ENCODE peak calls at places on chromosomes 13 and 19, in eight cellular contexts. M, S, F, X, B, K, V and O are unnamed samples.

GRCh38 chr19:7067716-7068115 is 1.8 kb upstream of the ZNF557 start:
- DNase-seq in M (peak; percentile 20), S (peak; percentile 59), F (no peak), X (no peak), B (no peak), K (no peak), V (no peak), O (no peak)

GRCh38 chr19:42062381-42062780 is 7.6 kb downstream of the GRIK5 start:
- DNase-seq in M (no peak), S (no peak), F (no peak), X (no peak), B (no peak), K (no peak), V (no peak), O (no peak)

GRCh38 chr19:30344446-30345425 is 27.4 kb upstream of the ZNF536 start:
- DNase-seq in M (no peak), S (peak; percentile 59), F (no peak), X (no peak), B (no peak), K (peak; percentile 1), V (no peak), O (no peak)

GRCh38 chr13:76992548-76993001 is 694 bp downstream of the CLN5 start:
- DNase-seq in M (peak; percentile 37), S (peak; percentile 26), F (no peak), X (no peak), B (peak; percentile 47), K (peak; percentile 14), V (peak; percentile 60), O (no peak)

GRCh38 chr13:111388851-111389500 is 68.5 kb downstream of the TEX29 start:
- DNase-seq in M (no peak), S (no peak), F (no peak), X (no peak), B (no peak), K (no peak), V (no peak), O (no peak)

GRCh38 chr13:114161644-114162532 is 17.2 kb upstream of the CFAP97D2 start:
- DNase-seq in M (no peak), S (peak; percentile 47), F (peak; percentile 43), X (peak; percentile 92), B (peak; percentile 64), K (peak; percentile 52), V (no peak), O (peak; percentile 46)

GRCh38 chr19:29872224-29872731 is 60.5 kb downstream of the CCNE1 start:
- DNase-seq in M (no peak), S (no peak), F (no peak), X (peak; percentile 72), B (no peak), K (no peak), V (peak; percentile 81), O (no peak)

GRCh38 chr13:53010374-53011105 is 18.1 kb upstream of the OLFM4 start:
- DNase-seq in M (no peak), S (no peak), F (no peak), X (no peak), B (no peak), K (peak; percentile 35), V (no peak), O (no peak)

GRCh38 chr13:109235901-109236300 is 550.5 kb downstream of the IRS2 start:
- DNase-seq in M (no peak), S (no peak), F (no peak), X (no peak), B (no peak), K (no peak), V (no peak), O (no peak)

GRCh38 chr19:11268783-11269267 is 6.5 kb upstream of the DOCK6 start:
- DNase-seq in M (peak; percentile 84), S (peak; percentile 43), F (peak; percentile 61), X (peak; percentile 80), B (peak; percentile 87), K (peak; percentile 63), V (no peak), O (no peak)

GRCh38 chr13:36282818-36283432 is 14.7 kb downstream of the CCDC169 start:
- DNase-seq in M (peak; percentile 77), S (peak; percentile 50), F (no peak), X (no peak), B (no peak), K (peak; percentile 60), V (peak; percentile 41), O (no peak)

GRCh38 chr19:54172764-54173699 is at the start of gene TMC4:
- DNase-seq in M (peak; percentile 42), S (peak; percentile 24), F (no peak), X (no peak), B (no peak), K (peak; percentile 93), V (no peak), O (no peak)

DNA sequence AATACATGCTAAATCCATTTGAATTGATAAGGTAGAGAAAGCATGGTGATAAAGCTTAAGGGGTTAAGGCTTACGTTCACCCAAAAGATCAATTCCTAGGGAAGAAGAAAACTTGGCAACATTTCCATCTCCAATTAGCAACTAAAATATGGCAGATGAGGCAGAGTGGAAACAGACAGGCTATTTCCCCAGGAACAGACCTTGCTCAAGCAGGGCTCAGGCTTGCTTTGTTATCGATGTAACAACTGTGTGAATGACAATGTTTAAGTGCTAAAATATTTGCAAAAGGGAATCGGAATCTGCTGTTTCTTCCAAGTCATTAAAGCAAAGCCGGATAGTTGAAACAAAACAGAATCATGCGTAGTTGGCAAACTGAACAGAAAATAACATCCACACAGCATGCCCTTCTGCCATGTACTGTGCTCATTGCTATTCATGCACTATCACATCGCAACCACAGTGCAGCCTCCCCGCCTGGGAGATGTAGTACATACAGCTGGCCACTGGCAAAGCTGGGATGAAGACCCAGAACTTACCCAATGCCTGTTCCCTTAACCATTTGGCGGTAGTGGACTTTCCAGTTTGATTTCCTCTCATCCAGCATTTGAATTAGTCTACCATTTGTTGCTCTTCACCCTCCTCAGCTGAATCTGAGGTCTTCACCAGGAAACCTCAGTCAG is 799.1 kb downstream of the DIAPH3 start:
- DNase-seq in M (no peak), S (no peak), F (no peak), X (no peak), B (no peak), K (no peak), V (peak; percentile 24), O (no peak)
- TF ChIP-seq CTCF in M (no peak), S (no peak), F (no peak), X (peak; percentile 11), B (no peak), K (no peak), V (peak; percentile 23), O (no peak)

GRCh38 chr19:2475018-2475701 is 767 bp upstream of the GADD45B start:
- DNase-seq in M (peak; percentile 61), S (peak; percentile 58), F (peak; percentile 54), X (peak; percentile 91), B (peak; percentile 78), K (peak; percentile 58), V (peak; percentile 65), O (no peak)
- TF ChIP-seq CTCF in M (no peak), S (no peak), F (no peak), X (no peak), B (no peak), K (no peak), V (no peak), O (no peak)

GRCh38 chr19:966481-967088 is 17.6 kb upstream of the WDR18 start:
- DNase-seq in M (no peak), S (no peak), F (no peak), X (no peak), B (no peak), K (no peak), V (no peak), O (no peak)
- TF ChIP-seq CTCF in M (no peak), S (no peak), F (no peak), X (no peak), B (no peak), K (no peak), V (no peak), O (no peak)

DNA sequence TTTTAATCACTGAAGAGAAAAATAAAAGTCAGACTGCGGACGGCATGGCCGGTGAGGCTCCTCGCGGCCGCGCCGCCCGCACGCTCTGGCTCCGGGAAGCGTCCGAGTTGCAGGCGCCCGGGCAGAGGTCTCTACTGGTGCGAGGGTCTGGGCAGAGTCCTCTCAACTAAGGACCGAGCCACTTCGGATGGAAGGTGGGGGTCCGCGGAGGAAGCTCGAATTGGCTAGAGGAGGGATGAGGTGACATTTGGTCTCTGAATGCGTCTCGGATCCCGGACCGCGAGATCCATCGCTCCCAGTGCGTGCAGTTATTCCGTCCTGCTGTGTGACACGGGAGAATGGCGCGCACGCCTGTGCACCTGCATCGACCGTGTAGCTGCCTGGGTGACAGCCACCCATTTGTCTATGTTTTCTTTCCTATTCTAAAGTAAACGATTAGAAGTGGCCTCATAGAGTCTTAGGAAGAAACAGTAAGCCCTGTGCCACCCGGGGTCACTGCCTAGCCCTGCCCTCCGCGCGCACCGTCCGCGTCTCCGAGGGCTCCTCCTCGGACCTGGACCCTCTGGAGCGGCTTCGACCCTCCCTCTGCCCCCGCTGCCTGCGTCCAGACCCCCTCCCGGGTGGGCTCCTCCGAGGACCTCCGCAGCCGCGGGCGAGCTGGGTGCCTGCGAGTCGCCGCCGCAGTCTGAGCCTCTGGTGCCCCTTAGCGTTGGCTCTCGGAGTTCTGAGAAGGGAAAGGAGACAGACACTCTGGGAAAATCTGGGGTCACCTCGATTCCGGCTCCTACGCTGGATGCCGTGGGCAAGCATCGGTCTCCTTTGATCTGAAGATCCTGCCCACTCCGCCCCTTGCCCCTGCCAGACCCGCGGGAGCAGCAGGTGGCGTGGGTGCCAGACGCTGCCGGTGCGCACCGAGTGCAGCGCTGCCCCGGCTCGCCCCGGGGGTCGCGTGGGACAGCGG is 347.4 kb downstream of the LIG4 start:
- DNase-seq in M (peak; percentile 17), S (no peak), F (no peak), X (no peak), B (no peak), K (peak; percentile 61), V (peak; percentile 83), O (no peak)
- TF ChIP-seq CTCF in M (peak; percentile 38), S (peak; percentile 48), F (no peak), X (no peak), B (no peak), K (peak; percentile 84), V (peak; percentile 69), O (no peak)

DNA sequence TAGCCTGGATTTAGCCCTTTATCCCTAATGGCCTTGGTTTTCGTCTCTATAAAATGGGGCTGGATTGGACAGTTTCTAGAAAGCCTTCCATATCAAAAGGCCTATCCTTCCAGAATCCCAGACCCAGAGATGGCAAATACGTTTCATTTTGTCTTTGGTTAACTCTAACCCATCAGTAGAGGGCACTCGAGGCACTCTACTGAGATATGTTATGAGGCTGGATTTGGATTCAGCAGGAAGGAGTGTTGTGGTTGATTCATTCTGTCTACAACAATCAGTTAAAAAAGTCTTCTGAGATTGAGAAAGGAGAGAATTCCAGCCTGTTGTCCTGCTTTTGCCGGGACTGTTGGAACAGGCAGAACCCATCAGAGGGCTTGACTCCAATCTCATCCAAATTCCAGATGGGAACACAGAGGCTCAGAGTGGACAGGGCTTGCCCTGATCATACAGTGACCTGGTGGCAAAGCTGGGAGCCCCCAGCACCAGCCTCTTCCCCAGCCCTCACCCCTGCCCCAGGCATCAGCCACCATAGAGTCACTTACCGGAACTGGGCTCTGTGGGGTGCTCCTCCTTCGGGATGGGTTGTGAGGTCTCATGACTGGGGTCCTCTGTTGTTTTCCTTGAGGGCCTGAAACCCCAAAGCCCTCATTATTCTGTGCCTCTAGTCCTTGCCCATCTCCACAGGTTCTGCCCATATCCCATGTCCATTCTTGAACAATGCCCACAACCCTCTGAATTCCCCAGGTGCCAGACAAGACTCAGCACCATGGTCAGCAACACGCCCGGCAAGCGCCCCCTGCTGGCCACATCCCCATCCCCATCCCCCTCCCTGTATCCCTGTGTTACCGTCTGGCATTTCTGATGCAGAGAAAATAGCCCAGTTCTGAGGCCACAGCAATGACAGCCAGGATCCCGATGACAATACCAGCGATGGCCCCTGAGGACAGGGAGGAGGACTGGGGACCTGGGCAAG is 12.3 kb upstream of the ZNF180 start:
- DNase-seq in M (peak; percentile 68), S (peak; percentile 60), F (no peak), X (no peak), B (no peak), K (peak; percentile 66), V (peak; percentile 69), O (no peak)
- TF ChIP-seq CTCF in M (peak; percentile 59), S (peak; percentile 60), F (no peak), X (peak; percentile 26), B (no peak), K (peak; percentile 71), V (peak; percentile 77), O (no peak)

GRCh38 chr19:8324186-8325050 is 3.1 kb downstream of the RPS28 start:
- DNase-seq in M (no peak), S (no peak), F (no peak), X (no peak), B (peak; percentile 57), K (peak; percentile 32), V (no peak), O (no peak)
- TF ChIP-seq CTCF in M (no peak), S (no peak), F (no peak), X (peak; percentile 23), B (no peak), K (peak; percentile 40), V (peak; percentile 7), O (no peak)